ENCODE peak calls at places on chromosomes 7 and 10, in five cellular contexts. R is foreskin fibroblast, N is ascending aorta, P is Peyer's patch, E is A549. F is an unnamed sample.

GRCh38 chr7:33933611-33934281 is 28.4 kb downstream of the BMPER start:
- DNase-seq in R (peak), N (no peak), P (no peak), E (peak), F (no peak)

GRCh38 chr7:17369686-17370426 is 71.4 kb downstream of the AHR start:
- DNase-seq in R (peak), N (no peak), P (no peak), E (peak), F (peak)

GRCh38 chr7:55308186-55308929 is 56.8 kb upstream of the LANCL2 start:
- DNase-seq in R (peak), N (no peak), P (no peak), E (no peak), F (peak)

GRCh38 chr10:132115736-132116135 is 50.0 kb downstream of the JAKMIP3 start:
- DNase-seq in R (peak), N (no peak), P (no peak), E (no peak), F (no peak)

GRCh38 chr10:124647421-124648130 is 96.6 kb downstream of the FAM53B start:
- DNase-seq in R (no peak), N (peak), P (peak), E (peak), F (peak)

GRCh38 chr7:4683884-4684565 is 1.9 kb downstream of the FOXK1 start:
- DNase-seq in R (peak), N (no peak), P (peak), E (no peak), F (peak)

GRCh38 chr7:41185851-41186250 is 517.0 kb downstream of the INHBA start:
- DNase-seq in R (peak), N (no peak), P (no peak), E (no peak), F (no peak)

GRCh38 chr7:14639801-14640200 is 262.8 kb downstream of the DGKB start:
- DNase-seq in R (no peak), N (no peak), P (no peak), E (no peak), F (no peak)

GRCh38 chr7:8151161-8151560 is 110.8 kb downstream of the ICA1 start:
- DNase-seq in R (no peak), N (no peak), P (no peak), E (no peak), F (no peak)

GRCh38 chr7:122622682-122623081 is 76.2 kb downstream of the RNF133 start:
- DNase-seq in R (no peak), N (no peak), P (no peak), E (no peak), F (no peak)

GRCh38 chr7:155122831-155123230 is 52.7 kb downstream of the HTR5A start:
- DNase-seq in R (no peak), N (no peak), P (no peak), E (no peak), F (no peak)

GRCh38 chr10:74754397-74754796 is 72.0 kb upstream of the KAT6B start:
- DNase-seq in R (no peak), N (no peak), P (no peak), E (no peak), F (no peak)

GRCh38 chr7:114084381-114085312 is 165.8 kb upstream of the PPP1R3A start:
- DNase-seq in R (peak), N (no peak), P (no peak), E (no peak), F (peak)

GRCh38 chr10:113961261-113961938 is 82.3 kb upstream of the ADRB1 start:
- DNase-seq in R (no peak), N (no peak), P (peak), E (no peak), F (no peak)

GRCh38 chr7:131533566-131534561 is 22.6 kb downstream of the PODXL start:
- DNase-seq in R (no peak), N (no peak), P (no peak), E (no peak), F (no peak)

GRCh38 chr7:2210551-2211258 is 22.0 kb downstream of the MAD1L1 start:
- DNase-seq in R (no peak), N (no peak), P (no peak), E (no peak), F (no peak)

GRCh38 chr7:44229546-44230105 is 28.8 kb downstream of the YKT6 start:
- DNase-seq in R (no peak), N (no peak), P (no peak), E (no peak), F (no peak)

GRCh38 chr7:105589221-105590077 is 8.2 kb upstream of the EFCAB10 start:
- DNase-seq in R (peak), N (no peak), P (peak), E (peak), F (peak)

GRCh38 chr7:138584696-138585095 is 116.5 kb downstream of the SVOPL start:
- DNase-seq in R (no peak), N (no peak), P (no peak), E (no peak), F (no peak)

GRCh38 chr7:115297651-115298050 is 375.8 kb downstream of the MDFIC start:
- DNase-seq in R (peak), N (no peak), P (no peak), E (peak), F (no peak)

GRCh38 chr10:78362406-78363022 is 328.9 kb downstream of the RPS24 start:
- DNase-seq in R (no peak), N (no peak), P (no peak), E (no peak), F (no peak)

GRCh38 chr7:16813232-16813616 is 8.4 kb upstream of the AGR2 start:
- DNase-seq in R (no peak), N (no peak), P (no peak), E (peak), F (no peak)

GRCh38 chr10:58618158-58618676 is 105.5 kb downstream of the BICC1 start:
- DNase-seq in R (no peak), N (no peak), P (no peak), E (no peak), F (no peak)

GRCh38 chr7:42790196-42790595 is 121.7 kb downstream of the C7orf25 start:
- DNase-seq in R (peak), N (no peak), P (no peak), E (no peak), F (no peak)

GRCh38 chr7:21945374-21946227 is at the start of gene CDCA7L:
- DNase-seq in R (peak), N (no peak), P (peak), E (peak), F (peak)

GRCh38 chr10:3861785-3862184 is 76.8 kb upstream of the KLF6 start:
- DNase-seq in R (no peak), N (no peak), P (no peak), E (no peak), F (no peak)

GRCh38 chr7:128913856-128914565 is 3.5 kb upstream of the KCP start:
- DNase-seq in R (no peak), N (no peak), P (no peak), E (no peak), F (no peak)

GRCh38 chr10:77965294-77965693 is 38.7 kb upstream of the DLG5 start:
- DNase-seq in R (peak), N (no peak), P (no peak), E (no peak), F (no peak)

GRCh38 chr10:128211064-128211504 is 84.9 kb upstream of the MKI67 start:
- DNase-seq in R (no peak), N (no peak), P (no peak), E (no peak), F (no peak)
- TF ChIP-seq CTCF in R (no peak), N (no peak), P (no peak), E (no peak), F (no peak)

DNA sequence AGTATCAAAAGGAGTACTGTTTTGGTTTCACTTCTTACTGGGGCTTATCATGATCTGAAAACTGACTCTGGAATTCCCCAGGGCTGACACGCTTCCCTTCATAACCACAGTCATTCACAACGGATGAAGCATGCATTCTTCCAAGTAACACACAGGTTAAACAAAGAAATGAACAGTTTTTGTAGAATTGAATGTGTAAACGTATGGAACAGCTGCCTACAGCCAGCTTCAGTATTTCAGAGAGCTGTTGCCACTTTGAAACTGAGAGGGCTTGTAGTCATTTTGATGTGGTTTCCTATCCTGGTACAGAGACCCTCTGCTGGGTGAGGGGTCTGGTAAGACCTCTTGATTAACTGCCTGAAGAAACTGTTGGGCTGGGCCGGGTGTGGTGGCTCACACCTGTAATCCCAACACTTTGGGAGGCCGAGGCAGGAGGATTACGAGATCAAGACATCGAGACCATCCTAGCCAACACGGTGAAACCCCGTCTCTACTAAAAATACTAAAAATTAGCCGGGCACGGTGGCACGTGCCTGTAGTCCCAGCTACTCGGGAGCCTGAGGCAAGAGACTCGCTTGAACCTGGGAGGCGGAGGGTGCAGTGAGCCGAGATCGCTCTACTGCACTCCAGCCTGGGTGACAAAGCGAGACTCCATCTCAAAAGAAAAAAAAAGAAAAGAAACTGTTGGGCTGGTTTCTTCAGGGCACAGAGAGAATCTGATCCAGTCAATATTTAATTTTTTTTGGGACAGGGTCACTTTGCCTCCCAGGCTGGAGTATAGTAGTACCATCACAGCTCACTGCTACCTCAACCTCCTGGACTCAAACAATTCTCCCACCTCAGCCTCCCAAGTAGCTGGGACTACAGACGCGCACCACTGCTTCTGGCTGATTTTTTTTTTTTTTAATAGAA is 4.7 kb downstream of the NFE2L3 start:
- DNase-seq in R (peak), N (no peak), P (no peak), E (peak), F (no peak)
- H3K4me3 ChIP-seq in R (peak), N (no peak), P (no peak), E (no peak), F (peak)

GRCh38 chr10:101304316-101304715 is 49.6 kb upstream of the BTRC start:
- DNase-seq in R (no peak), N (no peak), P (no peak), E (no peak), F (no peak)

GRCh38 chr10:101299211-101299610 is 54.8 kb upstream of the BTRC start:
- DNase-seq in R (no peak), N (no peak), P (no peak), E (no peak), F (no peak)

GRCh38 chr10:101297901-101298451 is 56.0 kb upstream of the BTRC start:
- DNase-seq in R (no peak), N (no peak), P (peak), E (peak), F (peak)

GRCh38 chr10:101303087-101303753 is 50.7 kb upstream of the BTRC start:
- DNase-seq in R (no peak), N (no peak), P (no peak), E (no peak), F (no peak)

GRCh38 chr10:101301111-101301731 is 52.7 kb upstream of the BTRC start:
- DNase-seq in R (no peak), N (no peak), P (no peak), E (peak), F (no peak)
- TF ChIP-seq CTCF in R (peak), N (no peak), P (peak), E (peak), F (peak)

DNA sequence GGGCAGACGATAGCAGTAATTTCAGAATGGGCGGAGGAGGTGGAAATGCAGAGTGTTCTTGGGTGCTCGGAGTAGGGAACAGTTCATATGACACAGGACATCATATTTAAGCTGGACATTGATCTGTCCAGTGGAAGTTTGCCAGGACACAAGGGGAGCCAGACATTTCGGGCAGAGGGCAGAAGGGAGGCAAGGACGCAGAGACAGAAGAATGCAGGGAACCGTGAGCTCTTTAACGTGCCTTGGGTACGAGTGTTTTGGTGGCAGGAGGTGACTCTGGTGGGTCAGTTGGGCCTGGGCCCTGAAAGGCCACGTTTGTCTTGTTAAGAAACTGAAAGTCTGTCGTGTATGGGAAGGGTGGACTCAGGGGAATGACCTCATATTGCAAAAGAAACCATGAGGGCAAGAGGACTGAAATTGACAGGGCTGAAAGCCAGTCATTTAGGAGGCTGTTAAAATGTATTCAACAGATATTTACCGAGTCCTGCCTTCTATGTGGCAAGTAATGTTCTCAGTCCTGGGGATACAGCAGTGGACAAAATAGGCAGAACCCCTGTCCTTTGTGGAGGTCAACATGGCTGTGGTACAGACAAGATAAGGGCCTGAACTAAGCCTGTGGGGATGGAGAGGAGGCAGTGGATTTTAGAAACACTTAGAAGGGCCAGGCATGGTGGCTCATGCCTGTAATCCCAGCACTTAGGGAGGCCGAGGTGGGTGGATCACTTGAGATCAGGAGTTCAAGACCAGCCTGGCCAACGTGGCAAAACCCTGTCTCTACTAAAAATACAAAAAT is 2.2 kb downstream of the OPTN start:
- DNase-seq in R (no peak), N (no peak), P (no peak), E (no peak), F (peak)
- H3K4me3 ChIP-seq in R (peak), N (peak), P (peak), E (no peak), F (peak)